ENCODE peak calls at places on chromosomes 1 and 21, in nine cellular contexts. W is SK-N-SH, J is neuronal stem cell, T is HCT116, R is MM.1S, H is GM23248, Y is PC-3, I is GM12878, U is fibroblast of lung. S is an unnamed sample.

GRCh38 chr1:34845131-34845901 is 14.2 kb downstream of the SMIM12 start:
- DNase-seq in W (no peak), J (no peak), T (no peak), R (no peak), H (no peak), Y (no peak), I (no peak), U (no peak), S (no peak)

GRCh38 chr1:67753776-67754525 is 69.0 kb downstream of the GADD45A start:
- DNase-seq in W (no peak), J (no peak), T (peak), R (no peak), H (no peak), Y (peak), I (no peak), U (peak), S (no peak)

GRCh38 chr1:218538341-218538740 is 193.2 kb downstream of the TGFB2 start:
- DNase-seq in W (no peak), J (no peak), T (no peak), R (no peak), H (no peak), Y (no peak), I (no peak), U (no peak), S (no peak)

GRCh38 chr1:37807555-37808368 is at the start of the genes C1orf122 and YRDC:
- DNase-seq in W (peak), J (peak), T (peak), R (peak), H (peak), Y (peak), I (peak), U (peak), S (peak)

GRCh38 chr1:117176579-117176978 is 34.1 kb downstream of the VTCN1 start:
- DNase-seq in W (no peak), J (no peak), T (no peak), R (no peak), H (peak), Y (no peak), I (no peak), U (peak), S (no peak)

GRCh38 chr1:240737268-240737667 is 125.3 kb upstream of the GREM2 start:
- DNase-seq in W (no peak), J (no peak), T (no peak), R (no peak), H (peak), Y (peak), I (no peak), U (peak), S (no peak)

GRCh38 chr1:59292557-59292956 is 4.3 kb upstream of the FGGY start:
- DNase-seq in W (no peak), J (no peak), T (no peak), R (peak), H (peak), Y (no peak), I (peak), U (no peak), S (peak)

GRCh38 chr1:183572721-183573120 is 17.5 kb downstream of the NCF2 start:
- DNase-seq in W (no peak), J (no peak), T (no peak), R (no peak), H (peak), Y (no peak), I (no peak), U (no peak), S (no peak)

GRCh38 chr1:174938306-174939000 is 61.3 kb upstream of the CACYBP start:
- DNase-seq in W (peak), J (no peak), T (no peak), R (no peak), H (no peak), Y (no peak), I (no peak), U (no peak), S (no peak)

GRCh38 chr1:65615859-65616258 is 176.8 kb upstream of the PDE4B start:
- DNase-seq in W (no peak), J (no peak), T (no peak), R (no peak), H (no peak), Y (no peak), I (no peak), U (no peak), S (no peak)

GRCh38 chr21:36186506-36187399 is 30.1 kb downstream of the DOP1B start:
- DNase-seq in W (no peak), J (no peak), T (no peak), R (no peak), H (no peak), Y (no peak), I (no peak), U (no peak), S (no peak)

DNA sequence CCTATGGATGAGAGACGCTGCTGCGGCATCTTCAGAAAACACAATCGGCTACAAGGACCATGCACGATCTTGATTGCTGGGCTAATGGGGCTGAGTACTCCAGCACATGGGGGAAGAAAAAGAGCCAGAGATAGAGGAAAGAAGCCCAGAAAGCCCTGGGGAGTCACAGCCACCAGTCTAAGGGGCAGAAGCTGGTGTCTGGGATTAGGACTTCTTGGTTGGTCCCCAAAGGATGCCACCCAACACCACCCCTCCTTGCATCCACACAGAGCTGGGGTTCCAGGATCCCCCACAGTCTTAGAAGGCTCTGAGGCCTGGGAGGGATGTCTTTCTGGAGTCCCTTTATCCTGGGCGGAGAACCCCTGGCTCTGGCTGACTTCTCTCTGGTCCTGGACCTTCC is 98.4 kb upstream of the TARDBP start:
- DNase-seq in W (no peak), J (no peak), T (no peak), R (no peak), H (no peak), Y (no peak), I (no peak), U (no peak), S (no peak)
- H3K9ac ChIP-seq in W (no peak), J (no peak), T (no peak), R (no peak), H (no peak), Y (no peak), I (no peak), U (no peak), S (no peak)

GRCh38 chr1:24165500-24165899 is 21.6 kb downstream of the IFNLR1 start:
- DNase-seq in W (no peak), J (no peak), T (no peak), R (no peak), H (no peak), Y (no peak), I (no peak), U (no peak), S (no peak)
- H3K9ac ChIP-seq in W (no peak), J (no peak), T (no peak), R (no peak), H (no peak), Y (no peak), I (no peak), U (no peak), S (no peak)

DNA sequence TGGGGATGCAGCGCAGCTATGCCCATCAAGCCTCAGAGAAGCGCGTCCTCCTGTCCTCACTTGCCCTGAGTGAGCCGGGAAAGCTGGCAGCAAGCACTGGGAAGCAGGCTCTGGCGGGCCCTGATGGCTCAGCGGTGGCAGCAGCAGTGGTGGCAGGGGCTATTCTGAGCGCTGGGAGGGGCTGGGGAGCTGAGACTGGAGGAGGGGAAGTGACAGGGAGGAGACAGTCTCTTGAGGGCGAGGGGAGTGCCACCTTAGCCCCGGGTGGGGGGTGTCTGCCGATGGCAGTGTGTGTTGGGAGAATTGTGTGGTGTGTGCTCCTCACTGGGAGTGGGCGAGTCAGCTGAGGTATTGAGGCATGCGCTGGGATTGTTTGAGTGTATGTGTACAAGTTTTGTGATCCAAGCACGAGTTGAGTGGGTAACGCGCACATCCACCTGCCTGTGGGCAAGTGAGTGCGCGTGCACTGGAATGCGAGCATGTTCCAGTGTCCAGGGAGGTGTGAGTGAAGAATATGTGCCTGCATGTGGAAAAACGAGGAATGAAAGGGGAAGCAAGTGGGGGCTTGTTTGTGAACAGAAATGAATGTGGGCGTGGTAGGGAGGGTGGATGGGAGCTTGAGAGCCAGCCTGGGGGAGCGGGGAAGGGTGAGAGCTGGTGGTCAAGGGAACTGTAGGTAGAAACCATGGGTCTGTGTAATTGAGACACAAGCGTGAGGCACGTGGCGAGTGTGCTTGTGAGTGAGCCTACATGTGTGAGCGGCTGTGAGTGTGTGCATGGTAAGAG is 2.9 kb upstream of the FOXO6 start:
- DNase-seq in W (no peak), J (no peak), T (no peak), R (no peak), H (no peak), Y (no peak), I (no peak), U (peak), S (no peak)
- H3K9ac ChIP-seq in W (no peak), J (no peak), T (no peak), R (no peak), H (no peak), Y (no peak), I (no peak), U (no peak), S (peak)

DNA sequence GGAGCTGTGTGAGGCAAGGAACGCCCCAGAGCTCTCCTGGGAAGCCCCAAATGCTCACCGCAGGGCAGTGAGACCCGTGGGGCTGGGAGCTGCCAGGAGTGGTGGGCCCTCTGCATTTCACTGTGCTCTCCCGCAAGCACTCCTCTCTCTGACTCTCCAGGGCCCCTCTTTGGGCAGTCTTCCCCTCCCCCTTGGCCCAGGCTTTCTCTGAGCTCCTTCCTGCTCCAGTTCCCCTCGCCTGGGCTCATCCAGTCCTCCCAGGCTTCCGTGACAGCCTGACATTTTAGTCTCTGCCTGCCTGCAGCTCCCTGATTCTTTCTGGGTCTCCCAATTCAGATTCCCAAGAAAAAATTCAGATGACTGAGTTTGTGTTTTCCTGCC is 2.2 kb upstream of the CA6 start:
- DNase-seq in W (no peak), J (no peak), T (no peak), R (no peak), H (no peak), Y (no peak), I (no peak), U (no peak), S (no peak)
- H3K9ac ChIP-seq in W (no peak), J (no peak), T (no peak), R (no peak), H (no peak), Y (no peak), I (no peak), U (no peak), S (no peak)

GRCh38 chr1:95409901-95410300 is 175.9 kb downstream of the RWDD3 start:
- DNase-seq in W (no peak), J (no peak), T (no peak), R (no peak), H (no peak), Y (no peak), I (no peak), U (no peak), S (no peak)

GRCh38 chr1:95406279-95406678 is 172.3 kb downstream of the RWDD3 start:
- DNase-seq in W (no peak), J (no peak), T (no peak), R (no peak), H (no peak), Y (no peak), I (no peak), U (no peak), S (no peak)

GRCh38 chr1:95408506-95409136 is 174.6 kb downstream of the RWDD3 start:
- DNase-seq in W (no peak), J (no peak), T (no peak), R (no peak), H (no peak), Y (no peak), I (no peak), U (no peak), S (no peak)

GRCh38 chr1:95407864-95408291 is 173.9 kb downstream of the RWDD3 start:
- DNase-seq in W (no peak), J (no peak), T (no peak), R (no peak), H (no peak), Y (no peak), I (no peak), U (no peak), S (no peak)

DNA sequence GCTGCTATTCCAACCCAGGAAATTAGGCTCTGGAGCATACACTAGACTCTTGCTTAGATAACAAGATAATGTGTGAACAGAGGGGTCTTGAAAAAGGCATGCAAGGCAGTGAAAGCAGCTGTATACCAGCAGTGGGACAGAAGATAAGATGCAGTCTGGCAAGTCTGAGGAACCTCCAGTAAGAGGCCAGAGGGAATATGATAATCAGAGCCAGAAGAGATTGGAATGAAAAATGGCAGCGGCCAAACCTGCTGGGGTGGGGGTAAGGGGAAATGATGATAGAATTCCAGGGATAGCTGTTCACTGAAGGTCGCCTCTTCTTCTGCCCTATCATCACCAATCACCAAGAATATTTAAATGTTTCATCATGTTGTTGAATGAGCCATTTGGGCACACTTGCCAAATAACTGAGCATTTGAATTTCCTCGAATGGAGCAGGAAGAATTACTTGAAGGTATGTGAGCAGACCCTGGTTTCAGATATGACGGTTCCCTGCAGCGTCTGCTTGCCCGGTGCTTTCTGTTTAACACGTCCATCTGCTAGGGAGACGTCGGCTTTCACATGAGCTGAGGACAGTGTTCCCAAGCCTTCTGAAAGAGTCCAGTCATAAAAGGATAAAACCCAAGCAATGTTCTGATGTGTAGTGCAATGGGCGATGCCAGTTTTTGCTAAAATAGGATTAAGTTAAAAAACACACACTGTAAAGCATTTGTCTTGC is 173.3 kb downstream of the RWDD3 start:
- DNase-seq in W (no peak), J (no peak), T (no peak), R (no peak), H (peak), Y (no peak), I (no peak), U (no peak), S (no peak)
- H3K9ac ChIP-seq in W (no peak), J (no peak), T (no peak), R (no peak), H (no peak), Y (no peak), I (no peak), U (no peak), S (no peak)

GRCh38 chr21:42377211-42377950 is 11.0 kb upstream of the TFF1 start:
- DNase-seq in W (no peak), J (no peak), T (no peak), R (no peak), H (no peak), Y (no peak), I (no peak), U (no peak), S (no peak)

GRCh38 chr21:42376338-42376982 is 10.1 kb upstream of the TFF1 start:
- DNase-seq in W (no peak), J (no peak), T (no peak), R (peak), H (peak), Y (peak), I (no peak), U (no peak), S (peak)

GRCh38 chr21:42379425-42380215 is 13.3 kb upstream of the TFF1 start:
- DNase-seq in W (no peak), J (no peak), T (no peak), R (no peak), H (no peak), Y (no peak), I (no peak), U (no peak), S (no peak)

GRCh38 chr21:42378418-42378817 is 12.1 kb upstream of the TFF1 start:
- DNase-seq in W (no peak), J (no peak), T (no peak), R (no peak), H (no peak), Y (no peak), I (no peak), U (no peak), S (no peak)

GRCh38 chr21:42377951-42378340 is 11.6 kb upstream of the TFF1 start:
- DNase-seq in W (no peak), J (no peak), T (no peak), R (no peak), H (no peak), Y (no peak), I (no peak), U (no peak), S (no peak)
- H3K9ac ChIP-seq in W (no peak), J (no peak), T (no peak), R (no peak), H (no peak), Y (no peak), I (no peak), U (no peak), S (no peak)

DNA sequence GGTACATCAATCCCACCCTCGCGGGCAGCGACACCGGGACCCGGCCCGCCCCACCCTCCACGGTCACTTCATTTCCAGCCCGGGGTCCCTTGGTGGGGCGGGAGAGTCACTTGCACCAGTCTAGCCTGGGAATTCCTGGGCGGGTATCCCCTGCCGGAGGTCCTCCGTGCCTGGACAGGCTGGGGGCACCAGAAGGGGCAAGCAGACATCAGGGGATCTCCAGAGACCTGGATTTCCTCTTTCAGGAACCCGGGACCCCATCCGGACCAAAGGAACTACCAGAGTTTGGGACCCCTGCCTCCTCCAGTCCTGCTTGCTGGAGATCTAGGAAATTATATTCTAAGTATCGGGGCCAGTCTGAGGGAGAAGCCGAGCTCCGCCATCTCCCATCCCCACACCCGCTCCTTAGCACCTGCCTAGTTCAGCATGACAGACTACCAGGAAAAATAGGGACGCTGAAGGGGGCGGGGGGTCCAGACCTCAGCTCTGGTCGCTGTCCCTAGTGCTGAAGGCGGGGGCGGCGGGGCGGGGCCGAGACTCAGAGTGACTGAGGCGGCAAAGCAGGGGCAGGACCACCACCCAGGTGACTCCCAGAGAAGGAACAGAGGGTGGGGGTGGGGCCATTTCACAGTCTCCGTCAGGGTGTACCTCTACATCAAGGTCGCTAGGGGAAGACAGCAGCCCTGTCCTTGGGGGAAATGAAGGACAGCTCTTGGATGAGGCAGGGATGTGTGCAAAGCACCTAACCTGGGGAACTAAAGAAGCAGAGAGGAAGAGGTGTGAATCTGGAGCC is 829 bp downstream of the HCN3 start:
- DNase-seq in W (peak), J (peak), T (no peak), R (peak), H (peak), Y (peak), I (no peak), U (peak), S (peak)
- H3K9ac ChIP-seq in W (peak), J (peak), T (peak), R (peak), H (peak), Y (peak), I (peak), U (peak), S (peak)

GRCh38 chr1:53541263-53541625 is 82.0 kb downstream of the DMRTB1 start:
- DNase-seq in W (no peak), J (no peak), T (no peak), R (no peak), H (no peak), Y (no peak), I (no peak), U (no peak), S (no peak)
- H3K9ac ChIP-seq in W (no peak), J (no peak), T (no peak), R (no peak), H (peak), Y (no peak), I (no peak), U (no peak), S (no peak)

S was measured in colonic mucosa.